ENCODE peak calls at places on chromosome 16, in nine cellular contexts. R, K, D, U, C, M, V, T and L are unnamed samples.

GRCh38 chr16:12819126-12820117 is 15.7 kb upstream of the CPPED1 start:
- DNase-seq in R (peak; percentile 83), K (peak; percentile 68), D (peak; percentile 33), U (peak; percentile 70), C (peak; percentile 75), M (peak; percentile 72), V (peak; percentile 89), T (peak; percentile 58), L (no peak)

GRCh38 chr16:11135167-11135973 is 120.6 kb downstream of the SOCS1 start:
- DNase-seq in R (no peak), K (peak; percentile 86), D (peak; percentile 55), U (peak; percentile 55), C (no peak), M (no peak), V (no peak), T (peak; percentile 53), L (no peak)

GRCh38 chr16:57167537-57167936 is 18.3 kb downstream of the PSME3IP1 start:
- DNase-seq in R (no peak), K (no peak), D (no peak), U (no peak), C (no peak), M (no peak), V (no peak), T (no peak), L (no peak)

GRCh38 chr16:86619263-86619935 is 41.0 kb downstream of the FOXL1 start:
- DNase-seq in R (peak; percentile 69), K (peak; percentile 85), D (no peak), U (no peak), C (peak; percentile 63), M (no peak), V (peak; percentile 54), T (no peak), L (no peak)

GRCh38 chr16:7792346-7792745 is 459.7 kb downstream of the RBFOX1 start:
- DNase-seq in R (no peak), K (no peak), D (no peak), U (no peak), C (no peak), M (no peak), V (no peak), T (no peak), L (no peak)

GRCh38 chr16:269061-269796 is 6.5 kb downstream of the RGS11 start:
- DNase-seq in R (no peak), K (no peak), D (no peak), U (no peak), C (no peak), M (no peak), V (no peak), T (no peak), L (no peak)

GRCh38 chr16:54928016-54928356 is 2.7 kb upstream of the IRX5 start:
- DNase-seq in R (peak; percentile 30), K (peak; percentile 75), D (peak; percentile 46), U (no peak), C (no peak), M (peak; percentile 51), V (no peak), T (no peak), L (no peak)

GRCh38 chr16:29784901-29785500 is 5.5 kb upstream of the KIF22 start:
- DNase-seq in R (peak; percentile 97), K (peak; percentile 80), D (no peak), U (peak; percentile 72), C (peak; percentile 66), M (peak; percentile 90), V (peak; percentile 94), T (no peak), L (no peak)

GRCh38 chr16:9256196-9256595 is 164.8 kb downstream of the HAPSTR1 start:
- DNase-seq in R (peak; percentile 94), K (no peak), D (no peak), U (no peak), C (peak; percentile 38), M (peak; percentile 68), V (peak; percentile 90), T (peak; percentile 12), L (no peak)

GRCh38 chr16:14347706-14348105 is 276.6 kb downstream of the MRTFB start:
- DNase-seq in R (peak; percentile 19), K (no peak), D (no peak), U (no peak), C (no peak), M (no peak), V (no peak), T (no peak), L (no peak)

GRCh38 chr16:64122177-64122576 is 999.7 kb downstream of the CDH11 start:
- DNase-seq in R (no peak), K (no peak), D (peak; percentile 35), U (no peak), C (no peak), M (no peak), V (no peak), T (no peak), L (no peak)

GRCh38 chr16:86523166-86523740 is 12.9 kb downstream of the FOXF1 start:
- DNase-seq in R (no peak), K (no peak), D (no peak), U (no peak), C (no peak), M (no peak), V (no peak), T (no peak), L (no peak)

GRCh38 chr16:30354423-30355143 is 525 bp downstream of the CD2BP2 start:
- DNase-seq in R (peak; percentile 63), K (peak; percentile 19), D (no peak), U (no peak), C (no peak), M (peak; percentile 75), V (peak; percentile 53), T (no peak), L (no peak)

GRCh38 chr16:16021988-16022682 is 72.7 kb downstream of the ABCC1 start:
- DNase-seq in R (no peak), K (peak; percentile 98), D (peak; percentile 96), U (peak; percentile 95), C (peak; percentile 96), M (peak; percentile 54), V (no peak), T (peak; percentile 98), L (no peak)

GRCh38 chr16:64907844-64908243 is 214.0 kb downstream of the CDH11 start:
- DNase-seq in R (no peak), K (no peak), D (no peak), U (peak; percentile 19), C (peak; percentile 50), M (no peak), V (no peak), T (no peak), L (no peak)

GRCh38 chr16:73949574-73950348 is 346.9 kb upstream of the PSMD7 start:
- DNase-seq in R (no peak), K (peak; percentile 91), D (peak; percentile 85), U (peak; percentile 63), C (no peak), M (no peak), V (no peak), T (peak; percentile 69), L (no peak)

GRCh38 chr16:4694664-4695451 is 1.5 kb downstream of the NUDT16L1 start:
- DNase-seq in R (no peak), K (peak; percentile 66), D (peak; percentile 32), U (no peak), C (no peak), M (no peak), V (no peak), T (no peak), L (no peak)

GRCh38 chr16:67192781-67193260 is 866 bp downstream of the E2F4 start:
- DNase-seq in R (no peak), K (no peak), D (no peak), U (no peak), C (no peak), M (no peak), V (no peak), T (no peak), L (no peak)

GRCh38 chr16:50210266-50211038 is 55.9 kb upstream of the ADCY7 start:
- DNase-seq in R (peak; percentile 88), K (peak; percentile 92), D (peak; percentile 93), U (peak; percentile 94), C (peak; percentile 93), M (peak; percentile 87), V (peak; percentile 74), T (no peak), L (no peak)

DNA sequence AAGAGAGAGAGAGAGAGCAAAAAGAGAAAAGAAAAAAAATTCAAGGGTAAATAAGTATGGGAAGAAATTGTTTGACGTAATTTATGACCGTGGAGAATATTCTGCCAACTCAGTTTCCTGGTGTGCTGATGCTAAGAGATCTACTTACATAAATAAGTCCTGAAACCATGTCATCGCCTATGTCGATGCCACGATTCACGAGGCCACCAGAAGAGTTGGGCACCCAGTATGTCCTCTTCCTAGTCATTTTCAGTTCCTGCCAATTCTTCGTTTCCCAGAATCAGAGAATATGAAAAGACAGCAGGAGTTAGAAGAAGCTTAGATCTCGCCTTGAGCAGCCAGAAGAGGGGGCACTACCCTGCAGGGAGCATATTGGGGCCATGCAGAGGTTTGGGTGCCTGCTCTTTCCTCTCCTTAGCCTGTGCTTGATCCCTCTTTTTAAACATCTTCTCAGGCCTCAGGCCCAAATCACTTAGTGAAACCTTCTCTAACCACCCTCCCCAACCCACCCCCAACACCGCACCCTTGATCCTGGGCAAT is 12.4 kb upstream of the LONP2 start:
- DNase-seq in R (peak; percentile 78), K (peak; percentile 67), D (peak; percentile 16), U (peak; percentile 63), C (peak; percentile 57), M (peak; percentile 58), V (peak; percentile 53), T (no peak), L (no peak)
- TF ChIP-seq CTCF in R (peak; percentile 83), K (peak; percentile 66), D (peak; percentile 72), U (peak; percentile 74), C (no peak), M (peak; percentile 67), V (no peak), T (no peak), L (peak; percentile 52)

DNA sequence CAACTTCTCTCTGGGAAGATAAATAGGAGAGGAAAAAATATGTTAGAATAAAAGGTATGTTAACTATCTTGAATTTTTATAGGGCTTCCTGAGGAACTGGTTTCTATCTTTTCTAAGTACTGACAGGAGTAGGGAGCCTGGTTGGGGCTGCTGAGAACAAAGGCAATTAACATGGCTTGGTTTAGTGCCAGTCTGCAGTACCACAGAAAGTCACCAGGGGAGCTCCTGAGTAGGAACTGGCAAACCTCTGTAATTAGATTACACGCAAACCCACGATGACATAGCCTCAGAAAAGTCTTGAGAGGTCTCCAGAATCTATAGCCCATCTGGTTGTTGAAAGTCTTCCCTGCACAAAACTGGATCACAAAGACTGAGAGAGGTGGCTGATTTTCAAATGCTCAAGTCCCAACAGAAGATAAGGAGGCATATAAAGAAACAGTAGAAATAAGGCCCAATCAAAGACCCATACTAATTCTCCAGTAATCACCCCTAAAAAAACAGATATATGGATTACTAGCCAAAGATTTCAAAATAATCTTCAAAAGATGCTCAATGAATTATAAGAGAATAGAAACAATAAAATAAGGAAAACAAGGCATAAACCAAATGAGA is 11.7 kb upstream of the CNTNAP4 start:
- DNase-seq in R (peak; percentile 87), K (no peak), D (no peak), U (peak; percentile 52), C (peak; percentile 33), M (peak; percentile 67), V (peak; percentile 74), T (peak; percentile 8), L (no peak)
- TF ChIP-seq CTCF in R (peak; percentile 62), K (no peak), D (peak; percentile 53), U (peak; percentile 72), C (peak; percentile 21), M (peak; percentile 68), V (peak; percentile 41), T (peak; percentile 62), L (peak; percentile 46)

GRCh38 chr16:85027968-85028637 is 508 bp downstream of the KIAA0513 start:
- DNase-seq in R (peak; percentile 61), K (no peak), D (no peak), U (no peak), C (no peak), M (peak; percentile 73), V (no peak), T (no peak), L (no peak)
- TF ChIP-seq CTCF in R (peak; percentile 35), K (no peak), D (peak; percentile 42), U (no peak), C (no peak), M (peak; percentile 40), V (no peak), T (no peak), L (no peak)

GRCh38 chr16:20349615-20350014 is 2.9 kb downstream of the UMOD start:
- DNase-seq in R (peak; percentile 55), K (no peak), D (no peak), U (no peak), C (no peak), M (peak; percentile 17), V (peak; percentile 46), T (no peak), L (no peak)
- TF ChIP-seq CTCF in R (peak; percentile 59), K (no peak), D (no peak), U (no peak), C (no peak), M (peak; percentile 49), V (peak; percentile 35), T (no peak), L (no peak)